ENCODE peak calls at places on chromosomes 11 and 22, in nine cellular contexts. U is H54, J is A549, Z is H1, C is ovary, S is uterus, P is transverse colon, F is heart left ventricle, E is HCT116. R is an unnamed sample.

GRCh38 chr11:68497761-68498160 is 37.2 kb downstream of the PPP6R3 start:
- DNase-seq in E (no peak), F (no peak), Z (no peak), S (no peak), C (no peak), P (no peak), U (no peak), J (no peak), R (no peak)

GRCh38 chr11:118353084-118353710 is 6.2 kb upstream of the UBE4A start:
- DNase-seq in P (no peak), C (no peak), J (no peak), E (no peak), Z (no peak), F (no peak), U (no peak), S (no peak), R (no peak)

GRCh38 chr22:21009638-21010425 is 5.1 kb upstream of the P2RX6 start:
- DNase-seq in U (no peak), E (no peak), F (no peak), S (no peak), J (peak; percentile 22), P (peak; percentile 35), C (no peak), Z (peak; percentile 67), R (no peak)

GRCh38 chr11:30143098-30143705 is 87.6 kb upstream of the FSHB start:
- DNase-seq in U (no peak), S (no peak), C (no peak), E (peak; percentile 16), Z (no peak), J (peak; percentile 37), P (no peak), F (no peak), R (no peak)

GRCh38 chr11:13891911-13892310 is 70.6 kb upstream of the SPON1 start:
- DNase-seq in J (no peak), P (no peak), Z (no peak), E (no peak), S (no peak), U (no peak), C (no peak), F (no peak), R (no peak)

GRCh38 chr11:123428221-123428631 is 1.8 kb upstream of the GRAMD1B start:
- DNase-seq in F (no peak), P (no peak), S (no peak), E (no peak), J (no peak), U (no peak), Z (no peak), C (peak; percentile 58), R (no peak)

GRCh38 chr11:2933376-2934056 is 4.3 kb upstream of the PHLDA2 start:
- DNase-seq in U (peak; percentile 92), Z (peak; percentile 56), J (peak; percentile 85), C (peak; percentile 41), P (peak; percentile 70), F (no peak), E (peak; percentile 89), S (no peak), R (no peak)

GRCh38 chr22:27242111-27242436 is 559.5 kb downstream of the MN1 start:
- DNase-seq in C (peak; percentile 60), P (no peak), F (no peak), S (no peak), U (no peak), E (no peak), J (no peak), Z (no peak), R (no peak)

GRCh38 chr22:25746012-25746373 is 4.0 kb downstream of the MYO18B start:
- DNase-seq in Z (no peak), E (no peak), S (no peak), F (no peak), U (no peak), J (no peak), C (no peak), P (no peak), R (no peak)

GRCh38 chr11:75072582-75072981 is 24.1 kb downstream of the OR2AT4 start:
- DNase-seq in E (no peak), P (no peak), Z (no peak), C (no peak), J (no peak), S (no peak), U (no peak), F (no peak), R (no peak)

GRCh38 chr11:33893711-33894401 is 2.0 kb upstream of the LMO2 start:
- DNase-seq in E (no peak), S (no peak), C (no peak), U (no peak), P (no peak), Z (no peak), F (no peak), J (no peak), R (no peak)

GRCh38 chr11:126318642-126319373 is 14.9 kb downstream of the DCPS start:
- DNase-seq in F (peak; percentile 59), Z (no peak), U (no peak), P (peak; percentile 17), E (no peak), S (peak; percentile 62), J (no peak), C (peak; percentile 51), R (no peak)

GRCh38 chr11:119369035-119369925 is 12.2 kb downstream of the USP2 start:
- DNase-seq in Z (no peak), J (no peak), U (no peak), E (no peak), P (peak; percentile 66), C (no peak), S (no peak), F (no peak), R (no peak)

GRCh38 chr11:97717922-97718321 is 1302.8 kb upstream of the CNTN5 start:
- DNase-seq in U (no peak), Z (no peak), C (no peak), F (no peak), P (no peak), J (no peak), S (no peak), E (no peak), R (no peak)
- TF ChIP-seq POLR2A in U (no peak), Z (no peak), C (no peak), F (no peak), P (no peak), J (no peak), S (no peak), E (no peak), R (no peak)

DNA sequence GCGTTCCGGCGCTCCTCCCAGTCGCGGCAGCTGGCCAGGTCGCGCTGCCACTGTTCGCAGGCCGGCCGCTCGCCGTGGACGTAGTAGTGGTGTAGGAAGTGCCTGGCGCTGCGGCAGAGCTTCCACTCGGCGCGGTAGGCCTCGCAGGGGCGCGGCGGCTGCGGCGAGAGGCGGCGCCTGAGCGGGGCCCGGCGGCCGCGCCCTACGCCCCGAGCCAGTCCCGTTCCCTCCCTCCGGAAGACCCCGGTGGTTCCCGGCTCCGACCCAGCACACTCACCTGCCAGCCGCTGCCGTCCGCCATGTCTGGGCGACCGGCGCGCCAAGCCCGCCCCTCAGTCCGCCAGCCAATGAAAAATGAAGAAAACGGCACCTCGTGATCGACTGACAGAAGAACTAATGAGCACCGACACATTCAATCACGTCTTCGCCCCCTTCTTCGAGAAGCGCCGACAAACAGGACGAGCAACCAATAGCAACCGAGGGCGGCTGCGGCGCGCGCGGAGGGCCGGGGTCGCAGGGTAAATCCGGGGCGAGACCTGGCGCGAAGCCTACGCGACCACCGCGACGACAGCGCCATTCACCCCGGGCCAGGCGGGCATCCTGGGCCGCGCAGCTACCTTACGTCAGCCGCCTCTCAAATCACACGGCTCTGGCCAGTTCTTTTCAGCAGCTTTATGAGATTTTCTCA is at the start of gene C22orf39:
- DNase-seq in U (peak; percentile 71), J (peak; percentile 89), S (peak; percentile 89), F (peak; percentile 92), C (peak; percentile 92), P (peak; percentile 92), E (peak; percentile 82), Z (peak; percentile 92), R (peak; percentile 91)
- TF ChIP-seq POLR2A in U (peak; percentile 53), J (peak; percentile 66), S (peak; percentile 45), F (no peak), C (peak; percentile 87), P (peak; percentile 78), E (peak; percentile 57), Z (peak; percentile 77), R (peak; percentile 78)

DNA sequence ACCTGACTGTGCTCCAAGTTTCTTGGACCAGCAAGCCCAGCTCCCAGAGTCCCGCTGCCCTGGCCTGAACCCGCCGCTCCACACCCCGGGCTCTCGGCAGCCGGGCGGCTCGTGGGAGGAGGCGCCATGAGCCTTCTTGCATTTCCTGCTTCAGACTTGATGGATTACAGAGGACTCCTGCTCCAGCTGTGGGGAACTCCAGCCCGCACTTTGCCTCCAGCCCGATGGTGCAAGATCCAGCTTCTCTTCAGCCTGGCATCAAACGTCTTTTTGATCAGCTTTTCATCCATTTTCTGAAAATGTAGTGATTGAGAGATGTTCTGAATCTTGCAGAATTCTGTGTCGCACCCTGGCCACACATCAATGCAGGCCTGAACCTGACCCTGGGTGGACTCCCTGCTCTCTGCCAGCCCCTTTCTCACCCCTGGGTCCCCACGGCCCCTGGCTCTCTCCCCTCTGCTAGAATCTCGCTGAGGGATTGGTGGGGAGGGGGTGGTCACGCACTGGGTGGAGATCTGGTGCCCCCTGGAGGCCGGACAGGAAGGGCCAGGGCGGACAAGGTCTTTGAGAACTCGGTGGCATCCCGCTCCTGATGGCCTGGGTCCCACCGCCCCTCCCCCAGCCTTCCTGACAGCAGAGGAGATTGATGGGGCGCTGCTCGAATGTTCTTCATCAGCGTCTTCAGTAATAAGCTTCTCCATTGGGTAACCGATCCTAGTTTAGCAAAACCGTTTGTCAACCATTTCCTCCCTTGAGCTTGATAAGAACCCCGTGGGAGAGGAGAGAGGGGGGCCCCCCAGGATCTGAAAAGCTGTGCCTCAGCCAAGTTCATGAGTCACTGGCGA is 12.1 kb upstream of the NFAM1 start:
- DNase-seq in S (peak; percentile 90), E (peak; percentile 67), F (peak; percentile 77), U (peak; percentile 70), P (peak; percentile 93), J (peak; percentile 67), Z (peak; percentile 97), C (peak; percentile 87), R (peak; percentile 68)
- TF ChIP-seq POLR2A in S (no peak), E (peak; percentile 44), F (no peak), U (no peak), P (no peak), J (no peak), Z (no peak), C (peak; percentile 52), R (peak; percentile 57)

GRCh38 chr22:35446365-35446764 is 46.4 kb downstream of the MCM5 start:
- DNase-seq in C (no peak), J (no peak), F (no peak), S (peak; percentile 89), Z (no peak), E (no peak), P (peak; percentile 57), U (peak; percentile 86), R (no peak)

GRCh38 chr22:35450824-35451541 is 51.0 kb downstream of the MCM5 start:
- DNase-seq in P (no peak), F (no peak), E (no peak), C (no peak), Z (no peak), U (no peak), S (no peak), J (no peak), R (no peak)

GRCh38 chr22:35445933-35446332 is 46.0 kb downstream of the MCM5 start:
- DNase-seq in F (no peak), U (no peak), J (no peak), Z (no peak), C (no peak), P (no peak), S (no peak), E (no peak), R (no peak)

GRCh38 chr22:35449829-35450689 is 50.1 kb downstream of the MCM5 start:
- DNase-seq in E (no peak), F (no peak), Z (no peak), C (no peak), S (no peak), U (no peak), P (peak; percentile 39), J (no peak), R (no peak)

GRCh38 chr22:35448552-35448922 is 48.6 kb downstream of the MCM5 start:
- DNase-seq in C (no peak), F (no peak), S (no peak), J (no peak), E (no peak), U (no peak), P (no peak), Z (no peak), R (no peak)
- TF ChIP-seq POLR2A in C (no peak), F (no peak), S (no peak), J (no peak), E (no peak), U (no peak), P (no peak), Z (no peak), R (no peak)